ENCODE peak calls at places on chromosomes 3 and 15, in four cellular contexts. K, L, Q and H are unnamed samples.

GRCh38 chr3:181561130-181561529 is 150.6 kb upstream of the SOX2 start:
- DNase-seq in K (no peak), L (no peak), Q (no peak), H (no peak)

GRCh38 chr15:22930782-22931484 is 49.2 kb downstream of the CYFIP1 start:
- DNase-seq in K (no peak), L (peak), Q (no peak), H (no peak)

GRCh38 chr3:175212896-175213295 is 353.8 kb downstream of the NAALADL2 start:
- DNase-seq in K (no peak), L (peak), Q (no peak), H (no peak)

GRCh38 chr15:22227961-22228762 is 147.8 kb downstream of the OR4M2 start:
- DNase-seq in K (no peak), L (no peak), Q (no peak), H (no peak)

GRCh38 chr3:14602804-14603644 is 48.5 kb upstream of the CCDC174 start:
- DNase-seq in K (no peak), L (no peak), Q (no peak), H (no peak)

GRCh38 chr3:18438586-18438985 is 13.4 kb upstream of the SATB1 start:
- DNase-seq in K (no peak), L (no peak), Q (no peak), H (no peak)

GRCh38 chr3:12906141-12906915 is 65.0 kb upstream of the RPL32 start:
- DNase-seq in K (no peak), L (no peak), Q (no peak), H (no peak)

GRCh38 chr3:144643778-144644191 is 672.2 kb downstream of the DIPK2A start:
- DNase-seq in K (no peak), L (peak), Q (no peak), H (no peak)

GRCh38 chr3:14336414-14337285 is 65.8 kb upstream of the SLC6A6 start:
- DNase-seq in K (no peak), L (no peak), Q (no peak), H (no peak)

GRCh38 chr3:50122661-50123391 is 32.3 kb upstream of the SEMA3F start:
- DNase-seq in K (no peak), L (no peak), Q (no peak), H (no peak)
- H3K56ac ChIP-seq in K (no peak), L (no peak), Q (no peak), H (no peak)

GRCh38 chr3:65595997-65596300 is 442.8 kb downstream of the MAGI1 start:
- DNase-seq in K (no peak), L (no peak), Q (no peak), H (no peak)
- H3K56ac ChIP-seq in K (no peak), L (no peak), Q (peak), H (no peak)

DNA sequence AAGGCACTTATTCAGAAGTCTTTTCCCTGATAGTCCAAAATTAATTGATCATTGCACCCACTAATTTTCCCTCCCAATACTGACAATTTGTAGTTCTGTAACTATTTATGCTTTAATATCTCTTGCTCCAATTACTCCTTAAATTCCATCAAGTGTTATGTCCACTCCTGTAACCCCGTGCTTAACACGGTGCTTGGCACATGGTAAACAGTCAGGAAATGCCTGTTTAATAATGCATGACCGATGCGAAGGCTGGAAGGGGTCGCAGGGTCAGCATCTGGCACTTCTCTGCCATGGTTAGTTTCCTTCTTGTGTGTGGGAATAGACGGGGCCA is 553 bp upstream of the SEC22A start:
- DNase-seq in K (no peak), L (no peak), Q (no peak), H (no peak)
- H3K56ac ChIP-seq in K (no peak), L (peak), Q (peak), H (no peak)

DNA sequence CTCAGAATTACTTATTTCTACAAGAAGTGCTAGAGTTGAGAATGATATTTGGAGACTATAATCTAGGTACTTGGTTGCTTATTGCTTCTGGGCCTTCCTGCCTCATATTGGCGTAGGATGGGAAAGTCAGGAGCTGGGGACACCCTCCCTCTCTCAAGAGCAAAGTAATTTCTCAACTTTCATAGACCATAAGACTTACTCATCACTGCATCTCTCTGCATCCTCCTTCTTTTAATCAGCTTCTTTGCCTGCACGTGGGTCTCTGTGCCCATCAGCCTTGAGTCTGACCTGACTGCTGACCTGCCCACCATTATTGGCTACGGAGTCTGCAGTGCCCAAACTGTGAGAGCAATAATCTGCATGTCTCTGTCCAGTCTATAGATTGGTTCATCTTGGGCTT is 27.3 kb upstream of the XIRP1 start:
- DNase-seq in K (no peak), L (no peak), Q (no peak), H (no peak)
- H3K56ac ChIP-seq in K (no peak), L (no peak), Q (no peak), H (no peak)

GRCh38 chr15:101081900-101082299 is 162.7 kb downstream of the LRRK1 start:
- DNase-seq in K (no peak), L (no peak), Q (no peak), H (no peak)
- H3K56ac ChIP-seq in K (no peak), L (no peak), Q (no peak), H (no peak)

GRCh38 chr3:8776406-8776805 is 7.0 kb upstream of the OXTR start:
- DNase-seq in K (no peak), L (peak), Q (peak), H (no peak)

GRCh38 chr3:8777201-8777977 is 8.0 kb upstream of the OXTR start:
- DNase-seq in K (no peak), L (peak), Q (no peak), H (no peak)

GRCh38 chr3:8773941-8774542 is 4.6 kb upstream of the OXTR start:
- DNase-seq in K (no peak), L (no peak), Q (no peak), H (peak)

GRCh38 chr3:8777978-8778267 is 8.5 kb upstream of the OXTR start:
- DNase-seq in K (no peak), L (no peak), Q (no peak), H (no peak)

DNA sequence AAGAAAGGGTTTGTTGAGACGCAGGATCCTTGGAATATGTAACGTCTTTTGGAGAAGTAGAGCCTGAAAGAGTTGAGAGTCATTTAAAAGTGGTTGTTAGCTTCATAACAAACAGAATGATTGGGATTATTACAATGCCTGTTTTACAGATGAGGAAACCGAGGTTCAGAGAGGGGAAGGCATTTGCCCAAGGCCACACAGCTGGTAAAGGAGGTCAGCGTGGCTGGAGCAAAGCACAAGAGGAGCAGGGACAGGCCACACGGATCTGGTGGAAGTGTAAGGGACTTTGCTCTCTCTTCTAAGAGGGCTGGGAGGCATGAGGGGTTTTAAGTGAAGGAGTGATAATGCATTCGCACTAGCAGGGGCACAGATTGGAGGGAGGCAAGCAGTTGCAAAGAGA is 6.2 kb upstream of the OXTR start:
- DNase-seq in K (no peak), L (no peak), Q (no peak), H (peak)
- H3K56ac ChIP-seq in K (no peak), L (no peak), Q (no peak), H (no peak)

DNA sequence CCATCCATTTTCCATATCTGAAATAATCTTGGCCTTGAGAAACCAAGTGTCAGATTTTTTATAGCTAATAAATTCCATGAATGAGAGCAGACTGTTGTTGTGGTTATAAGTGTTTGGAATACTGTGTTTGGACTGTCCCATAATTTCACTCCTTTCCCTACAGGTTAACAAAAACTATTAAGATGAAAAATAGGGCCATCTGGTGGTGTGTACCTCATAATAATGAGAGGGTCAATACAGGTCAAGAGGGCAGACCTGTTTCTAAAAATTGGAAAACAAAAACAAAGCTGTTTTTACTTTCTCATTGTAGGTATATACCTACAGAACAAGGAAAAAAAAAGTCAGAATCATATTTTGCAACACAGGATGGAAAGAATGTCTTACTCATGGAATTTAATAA is 553.8 kb upstream of the SGO1 start:
- DNase-seq in K (no peak), L (no peak), Q (no peak), H (no peak)
- H3K56ac ChIP-seq in K (no peak), L (no peak), Q (no peak), H (no peak)

DNA sequence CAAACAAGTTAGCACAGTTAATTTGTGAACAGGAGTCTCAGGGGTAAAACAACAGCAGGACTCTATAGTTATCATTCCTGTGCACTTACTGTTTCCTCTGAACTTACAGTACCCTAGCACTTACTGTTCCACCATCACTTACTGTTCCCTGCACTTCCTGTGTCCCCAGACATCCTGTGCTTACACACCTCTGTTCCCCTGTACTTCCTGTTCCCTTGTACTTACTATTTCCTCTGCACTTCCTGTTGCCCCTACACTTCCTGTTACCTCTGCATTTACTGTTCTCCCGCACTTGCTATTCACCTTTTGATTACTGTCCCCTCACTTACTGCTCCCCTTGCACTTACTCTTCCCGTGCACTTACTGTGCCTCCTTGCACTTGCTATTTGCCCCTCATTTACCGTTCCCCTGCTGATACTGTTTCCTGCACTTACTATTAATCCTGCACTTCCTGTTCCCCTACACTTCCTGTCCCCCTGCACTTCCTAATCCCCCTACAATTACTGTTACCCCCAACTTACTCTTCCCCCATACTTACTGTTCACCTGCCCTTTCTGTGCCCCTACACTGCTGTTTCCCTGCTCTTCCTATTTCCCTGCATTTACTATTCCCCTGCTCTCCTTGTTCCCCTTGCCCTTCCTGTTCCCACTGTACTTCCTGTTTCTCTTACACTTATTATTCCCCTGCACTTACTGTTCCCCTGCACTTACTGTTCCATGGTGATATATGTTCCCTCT is 30.3 kb downstream of the TPRA1 start:
- DNase-seq in K (no peak), L (no peak), Q (no peak), H (no peak)
- H3K56ac ChIP-seq in K (no peak), L (no peak), Q (no peak), H (peak)

GRCh38 chr3:59982510-59982909 is 932.7 kb upstream of the CFAP20DC start:
- DNase-seq in K (no peak), L (no peak), Q (no peak), H (no peak)

GRCh38 chr3:59980576-59980975 is 930.8 kb upstream of the CFAP20DC start:
- DNase-seq in K (no peak), L (no peak), Q (no peak), H (no peak)

GRCh38 chr3:59978979-59979378 is 929.2 kb upstream of the CFAP20DC start:
- DNase-seq in K (no peak), L (no peak), Q (no peak), H (no peak)

GRCh38 chr3:59981377-59981776 is 931.6 kb upstream of the CFAP20DC start:
- DNase-seq in K (no peak), L (no peak), Q (no peak), H (no peak)

GRCh38 chr3:59979542-59979941 is 929.7 kb upstream of the CFAP20DC start:
- DNase-seq in K (no peak), L (no peak), Q (no peak), H (no peak)
- H3K56ac ChIP-seq in K (no peak), L (no peak), Q (no peak), H (no peak)

DNA sequence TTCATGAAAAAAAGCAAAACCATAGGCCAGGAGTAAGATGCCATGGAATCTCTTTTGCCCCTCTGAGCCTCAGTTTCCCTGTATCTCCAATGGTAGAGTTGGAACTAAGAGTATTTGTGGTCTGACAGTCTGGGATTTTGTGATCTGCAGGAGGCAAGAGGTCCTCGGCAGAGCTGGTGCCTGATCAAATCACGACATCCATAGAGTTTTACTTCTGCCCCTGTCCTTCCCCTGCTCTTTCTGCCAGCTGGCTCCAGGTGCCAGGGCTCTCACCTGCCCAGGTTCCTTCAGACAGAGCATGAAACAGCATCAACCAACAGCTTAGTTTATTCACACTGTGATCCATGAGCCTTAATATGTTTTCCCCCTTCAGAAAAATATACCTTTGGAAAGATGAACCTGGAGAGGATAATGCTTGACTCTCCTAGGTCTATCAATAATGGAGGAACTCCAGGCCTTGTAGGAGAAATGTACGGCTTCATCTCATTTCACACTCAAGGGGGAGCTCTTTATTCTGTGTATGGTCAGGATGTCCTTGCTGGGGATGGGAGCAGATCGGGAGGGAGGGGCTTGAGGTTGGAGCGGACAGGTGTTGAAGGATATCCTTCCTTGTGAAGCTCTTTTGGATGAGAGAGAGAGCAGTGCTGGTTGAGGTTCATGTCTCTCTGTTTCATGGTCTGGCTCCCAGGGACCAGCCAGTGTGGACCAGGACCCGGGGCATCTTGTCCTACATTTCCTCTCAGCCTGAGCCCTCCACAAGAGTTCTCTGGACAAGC is 309.9 kb downstream of the RPLP1 start:
- DNase-seq in K (peak), L (no peak), Q (peak), H (no peak)
- H3K56ac ChIP-seq in K (no peak), L (no peak), Q (no peak), H (no peak)